ENCODE peak calls at places on chromosomes 1 and 21, in five cellular contexts. A is fibroblast of pulmonary artery, F is dorsolateral prefrontal cortex, M is progenitor cell of endocrine pancreas, V is Calu3. J is an unnamed sample.

GRCh38 chr1:60470231-60470630 is 396.7 kb upstream of the C1orf87 start:
- DNase-seq in M (no peak), V (no peak), F (no peak), A (peak; percentile 48), J (no peak)

GRCh38 chr1:225652726-225653462 is at the start of gene ENAH:
- DNase-seq in M (peak; percentile 73), A (peak; percentile 85), F (peak; percentile 80), V (peak; percentile 87), J (peak; percentile 81)

GRCh38 chr1:197341626-197342025 is 73.6 kb downstream of the CRB1 start:
- DNase-seq in A (no peak), M (no peak), F (no peak), V (no peak), J (no peak)

GRCh38 chr1:92273039-92273438 is 25.7 kb downstream of the GLMN start:
- DNase-seq in F (no peak), M (no peak), V (no peak), A (no peak), J (no peak)

GRCh38 chr1:62991152-62991551 is 207.2 kb downstream of the ATG4C start:
- DNase-seq in V (no peak), F (no peak), A (no peak), M (no peak), J (no peak)

GRCh38 chr1:154500533-154500932 is 1.5 kb upstream of the TDRD10 start:
- DNase-seq in V (no peak), M (no peak), A (no peak), F (no peak), J (no peak)

GRCh38 chr1:27563407-27564263 is 40.3 kb downstream of the AHDC1 start:
- DNase-seq in F (no peak), A (peak; percentile 46), M (no peak), V (peak; percentile 73), J (no peak)

GRCh38 chr1:172299515-172299914 is 121.0 kb upstream of the C1orf105 start:
- DNase-seq in M (no peak), F (no peak), V (no peak), A (no peak), J (no peak)

GRCh38 chr1:244435562-244436205 is 16.0 kb downstream of the ADSS2 start:
- DNase-seq in V (no peak), A (peak; percentile 59), F (no peak), M (no peak), J (no peak)

GRCh38 chr1:172821609-172822274 is 162.8 kb downstream of the FASLG start:
- DNase-seq in M (no peak), V (no peak), A (peak; percentile 68), F (no peak), J (no peak)

GRCh38 chr1:9263984-9264929 is 28.4 kb upstream of the SPSB1 start:
- DNase-seq in V (no peak), A (no peak), F (no peak), M (no peak), J (no peak)

GRCh38 chr1:109763646-109764415 is at the start of gene EPS8L3:
- DNase-seq in M (no peak), A (no peak), F (peak; percentile 40), V (peak; percentile 69), J (peak; percentile 34)

GRCh38 chr1:54685335-54685905 is 30.2 kb upstream of the TTC4 start:
- DNase-seq in M (no peak), V (no peak), F (no peak), A (no peak), J (no peak)

GRCh38 chr1:109788695-109789521 is 25.2 kb upstream of the EPS8L3 start:
- DNase-seq in A (no peak), F (peak; percentile 42), V (peak; percentile 35), M (no peak), J (no peak)

GRCh38 chr1:108817016-108817415 is 39.9 kb downstream of the AKNAD1 start:
- DNase-seq in F (no peak), M (no peak), A (peak; percentile 69), V (peak; percentile 26), J (no peak)

GRCh38 chr1:101410048-101410878 is 173.4 kb downstream of the S1PR1 start:
- DNase-seq in V (no peak), A (peak; percentile 4), F (no peak), M (no peak), J (no peak)

GRCh38 chr21:43609501-43610340 is 49.6 kb downstream of the HSF2BP start:
- DNase-seq in M (no peak), V (peak; percentile 63), F (no peak), A (peak; percentile 91), J (no peak)

GRCh38 chr1:232432313-232432712 is 197.6 kb downstream of the SIPA1L2 start:
- DNase-seq in A (no peak), V (no peak), F (no peak), M (no peak), J (peak; percentile 43)

GRCh38 chr1:244757091-244757939 is 78.1 kb upstream of the COX20 start:
- DNase-seq in V (no peak), M (no peak), A (peak; percentile 36), F (no peak), J (no peak)

GRCh38 chr1:210532223-210532598 is 203.5 kb downstream of the HHAT start:
- DNase-seq in A (no peak), M (no peak), V (no peak), F (no peak), J (no peak)

GRCh38 chr21:42641311-42642218 is 11.9 kb upstream of the PDE9A start:
- DNase-seq in M (no peak), V (no peak), A (no peak), F (no peak), J (no peak)

GRCh38 chr1:87123610-87124009 is 205.1 kb upstream of the LMO4 start:
- DNase-seq in A (no peak), F (no peak), V (no peak), M (no peak), J (no peak)

GRCh38 chr1:87121732-87122163 is 206.9 kb upstream of the LMO4 start:
- DNase-seq in V (no peak), M (no peak), A (no peak), F (no peak), J (no peak)

GRCh38 chr1:87117761-87118160 is 203.3 kb downstream of the HS2ST1 start:
- DNase-seq in A (peak; percentile 20), M (no peak), F (no peak), V (no peak), J (no peak)

GRCh38 chr1:87119741-87120140 is 205.3 kb downstream of the HS2ST1 start:
- DNase-seq in M (no peak), V (no peak), A (no peak), F (no peak), J (no peak)

GRCh38 chr1:87120779-87121178 is 206.3 kb downstream of the HS2ST1 start:
- DNase-seq in M (no peak), V (no peak), F (no peak), A (no peak), J (no peak)
- TF ChIP-seq CTCF in M (peak; percentile 31), V (peak; percentile 37), F (no peak), A (peak; percentile 36), J (no peak)

GRCh38 chr1:34415140-34415539 is 238.4 kb downstream of the C1orf94 start:
- DNase-seq in F (no peak), M (no peak), V (no peak), A (no peak), J (no peak)
- TF ChIP-seq CTCF in F (no peak), M (no peak), V (no peak), A (no peak), J (no peak)

DNA sequence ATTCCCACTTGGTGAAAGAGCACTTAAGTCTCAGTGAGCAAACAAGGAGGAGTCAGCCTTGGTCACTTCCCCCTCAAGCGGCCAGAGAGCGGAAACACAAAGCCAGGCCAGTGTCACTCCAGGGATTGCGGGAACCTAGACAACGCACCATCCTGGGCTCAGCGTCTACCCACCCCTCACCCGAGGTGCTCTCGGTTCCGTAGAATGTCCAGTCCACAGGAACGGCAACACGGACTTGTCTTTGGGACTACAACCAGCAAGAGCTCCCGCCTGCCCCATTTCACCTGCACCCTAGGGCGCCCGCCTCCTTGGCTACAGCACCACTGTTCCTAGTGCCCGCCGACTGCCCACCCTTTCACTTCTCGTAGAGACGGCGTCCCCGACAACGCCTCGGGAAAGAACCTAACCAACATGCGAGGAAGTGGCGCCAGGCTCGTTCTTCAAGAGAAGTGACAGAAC is 511 bp downstream of the GDAP2 start:
- DNase-seq in A (peak; percentile 62), F (peak; percentile 52), M (peak; percentile 24), V (peak; percentile 50), J (peak; percentile 21)
- TF ChIP-seq CTCF in A (peak; percentile 23), F (no peak), M (peak; percentile 24), V (no peak), J (no peak)

DNA sequence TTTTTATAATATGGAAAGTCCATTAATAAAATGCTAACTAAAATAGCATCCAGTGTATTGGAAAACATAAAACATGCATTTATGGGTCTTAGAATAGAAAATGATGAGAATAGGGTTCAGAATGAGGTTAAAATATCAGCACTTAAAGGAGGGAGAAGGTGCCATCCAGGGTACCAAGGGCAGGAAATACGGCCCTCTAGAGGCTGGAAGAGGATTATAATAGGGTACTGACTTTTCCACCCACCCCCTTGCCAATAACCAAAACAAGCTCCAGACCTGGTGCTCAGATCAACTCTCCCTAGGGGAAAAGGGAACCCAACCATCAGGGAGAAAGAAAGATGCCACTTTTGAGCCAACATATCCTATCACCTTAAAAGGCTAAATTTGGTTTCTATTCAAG is 26.7 kb downstream of the ASTN1 start:
- DNase-seq in F (no peak), M (no peak), A (no peak), V (no peak), J (no peak)
- TF ChIP-seq CTCF in F (no peak), M (no peak), A (no peak), V (no peak), J (no peak)

GRCh38 chr1:77484926-77485325 is 197.5 kb downstream of the ZZZ3 start:
- DNase-seq in M (no peak), A (no peak), V (no peak), F (no peak), J (no peak)
- TF ChIP-seq CTCF in M (no peak), A (no peak), V (no peak), F (no peak), J (no peak)

DNA sequence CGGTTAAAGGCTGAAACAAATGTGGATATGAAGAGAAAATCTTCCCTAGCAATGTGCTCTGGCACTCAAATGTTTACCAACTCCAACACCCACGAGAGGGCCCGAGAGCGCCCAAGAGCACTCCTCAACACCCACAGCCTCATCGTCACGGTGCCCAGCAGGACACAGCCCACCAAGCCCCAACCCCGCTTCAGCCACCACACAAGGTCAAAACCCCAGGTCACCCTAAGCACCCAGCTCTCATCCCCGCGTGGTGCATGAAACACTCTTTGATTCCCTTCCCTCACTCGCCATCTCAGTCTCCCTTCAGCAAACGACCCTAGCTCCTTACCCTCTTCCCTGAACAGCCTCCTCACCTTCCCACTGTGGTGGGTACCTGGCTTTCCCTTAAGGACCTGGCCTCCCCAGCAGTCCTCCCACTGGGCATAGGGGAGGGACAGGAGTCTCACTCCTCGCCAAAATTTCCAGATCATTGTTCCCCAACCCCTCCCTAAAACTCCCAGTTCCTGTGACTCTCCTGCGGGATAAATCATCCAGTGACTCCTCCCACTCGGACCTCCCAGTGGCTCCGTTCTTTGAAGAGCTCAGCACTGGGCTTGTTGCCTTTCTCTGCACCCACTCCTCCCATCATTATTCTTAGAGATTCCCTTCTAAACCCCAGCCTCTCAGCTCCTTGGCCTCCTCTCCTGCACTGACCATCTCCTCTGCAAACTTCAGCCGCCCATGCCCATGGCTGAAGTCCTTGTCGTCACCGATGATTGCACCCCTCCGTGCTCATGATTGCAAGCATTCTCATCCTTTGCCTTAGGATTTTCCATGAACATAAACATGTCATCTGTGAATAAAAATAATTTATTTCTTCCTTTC is 170.5 kb upstream of the SYT6 start:
- DNase-seq in A (no peak), V (no peak), F (no peak), M (no peak), J (no peak)
- TF ChIP-seq CTCF in A (no peak), V (no peak), F (no peak), M (no peak), J (no peak)

J was measured in mesothelial cell of epicardium.